ENCODE peak calls at places on chromosomes 6 and 20, in eight cellular contexts. One of them, this sample, is unnamed.

GRCh38 chr6:7267071-7267470 is 45.9 kb downstream of the SSR1 start:
- DNase-seq in NCI-H1105: no peak
- DNase-seq in AG04450: no peak
- DNase-seq in adrenal gland: no peak
- DNase-seq in cortex of kidney: no peak
- DNase-seq in brain microvascular endothelial cell: no peak
- DNase-seq in 8988T: no peak
- DNase-seq in IMR-90: no peak
- DNase-seq in this sample: no peak

GRCh38 chr6:118893095-118893881 is 664 bp upstream of the ASF1A start:
- DNase-seq in NCI-H1105: peak
- DNase-seq in AG04450: no peak
- DNase-seq in adrenal gland: peak
- DNase-seq in cortex of kidney: no peak
- DNase-seq in brain microvascular endothelial cell: peak
- DNase-seq in 8988T: no peak
- DNase-seq in IMR-90: peak
- DNase-seq in this sample: no peak

GRCh38 chr6:72715119-72715518 is 93.3 kb downstream of the KCNQ5 start:
- DNase-seq in NCI-H1105: no peak
- DNase-seq in AG04450: no peak
- DNase-seq in adrenal gland: no peak
- DNase-seq in cortex of kidney: no peak
- DNase-seq in brain microvascular endothelial cell: no peak
- DNase-seq in 8988T: no peak
- DNase-seq in IMR-90: no peak
- DNase-seq in this sample: no peak

GRCh38 chr6:75693534-75693933 is 55.5 kb upstream of the MYO6 start:
- DNase-seq in NCI-H1105: no peak
- DNase-seq in AG04450: peak
- DNase-seq in adrenal gland: no peak
- DNase-seq in cortex of kidney: no peak
- DNase-seq in brain microvascular endothelial cell: peak
- DNase-seq in 8988T: no peak
- DNase-seq in IMR-90: peak
- DNase-seq in this sample: peak

GRCh38 chr6:32608374-32608773 is 18.7 kb upstream of the HLA-DRB1 start:
- DNase-seq in NCI-H1105: no peak
- DNase-seq in AG04450: no peak
- DNase-seq in adrenal gland: no peak
- DNase-seq in cortex of kidney: no peak
- DNase-seq in brain microvascular endothelial cell: no peak
- DNase-seq in 8988T: no peak
- DNase-seq in IMR-90: no peak
- DNase-seq in this sample: no peak

GRCh38 chr20:39888310-39888709 is 800.7 kb downstream of the MAFB start:
- DNase-seq in NCI-H1105: no peak
- DNase-seq in AG04450: no peak
- DNase-seq in adrenal gland: no peak
- DNase-seq in cortex of kidney: no peak
- DNase-seq in brain microvascular endothelial cell: no peak
- DNase-seq in 8988T: no peak
- DNase-seq in IMR-90: no peak
- DNase-seq in this sample: no peak

GRCh38 chr6:117156701-117157100 is 108.7 kb upstream of the VGLL2 start:
- DNase-seq in NCI-H1105: no peak
- DNase-seq in AG04450: no peak
- DNase-seq in adrenal gland: no peak
- DNase-seq in cortex of kidney: no peak
- DNase-seq in brain microvascular endothelial cell: no peak
- DNase-seq in 8988T: no peak
- DNase-seq in IMR-90: no peak
- DNase-seq in this sample: no peak

GRCh38 chr6:141394125-141394536 is 738.6 kb upstream of the GJE1 start:
- DNase-seq in NCI-H1105: no peak
- DNase-seq in AG04450: no peak
- DNase-seq in adrenal gland: no peak
- DNase-seq in cortex of kidney: no peak
- DNase-seq in brain microvascular endothelial cell: no peak
- DNase-seq in 8988T: no peak
- DNase-seq in IMR-90: no peak
- DNase-seq in this sample: no peak

GRCh38 chr6:116010400-116011095 is 50.1 kb downstream of the FRK start:
- DNase-seq in NCI-H1105: peak
- DNase-seq in AG04450: peak
- DNase-seq in adrenal gland: peak
- DNase-seq in cortex of kidney: no peak
- DNase-seq in brain microvascular endothelial cell: peak
- DNase-seq in 8988T: peak
- DNase-seq in IMR-90: peak
- DNase-seq in this sample: no peak

GRCh38 chr20:47980336-47981177 is 195.3 kb upstream of the SULF2 start:
- DNase-seq in NCI-H1105: no peak
- DNase-seq in AG04450: no peak
- DNase-seq in adrenal gland: no peak
- DNase-seq in cortex of kidney: no peak
- DNase-seq in brain microvascular endothelial cell: no peak
- DNase-seq in 8988T: no peak
- DNase-seq in IMR-90: no peak
- DNase-seq in this sample: no peak

GRCh38 chr6:6270948-6271347 is 49.5 kb downstream of the F13A1 start:
- DNase-seq in NCI-H1105: no peak
- DNase-seq in AG04450: no peak
- DNase-seq in adrenal gland: no peak
- DNase-seq in cortex of kidney: no peak
- DNase-seq in brain microvascular endothelial cell: no peak
- DNase-seq in 8988T: no peak
- DNase-seq in IMR-90: no peak
- DNase-seq in this sample: no peak